ENCODE peak calls at places on chromosomes 6 and 20, in five cellular contexts. N is GM10248, T is memory B cell, W is GM23248, U is lung. S is an unnamed sample.

GRCh38 chr6:138044458-138044857 is 62.8 kb downstream of the PERP start:
- DNase-seq in N (no peak), T (no peak), W (no peak), U (no peak), S (no peak)

GRCh38 chr6:99356641-99357040 is 7.2 kb upstream of the FAXC start:
- DNase-seq in N (no peak), T (no peak), W (no peak), U (no peak), S (no peak)

GRCh38 chr20:57941572-57942381 is 232.0 kb upstream of the PMEPA1 start:
- DNase-seq in N (no peak), T (no peak), W (no peak), U (no peak), S (no peak)

GRCh38 chr6:128491643-128492206 is 28.7 kb downstream of the PTPRK start:
- DNase-seq in N (no peak), T (no peak), W (no peak), U (no peak), S (peak; percentile 79)

GRCh38 chr6:15184441-15184861 is 61.4 kb upstream of the JARID2 start:
- DNase-seq in N (peak; percentile 66), T (no peak), W (peak; percentile 6), U (no peak), S (no peak)

GRCh38 chr6:44699082-44699481 is 311.6 kb downstream of the CDC5L start:
- DNase-seq in N (no peak), T (no peak), W (peak; percentile 43), U (no peak), S (peak; percentile 46)

GRCh38 chr6:157647261-157647915 is 175.7 kb upstream of the SNX9 start:
- DNase-seq in N (no peak), T (no peak), W (no peak), U (no peak), S (no peak)

GRCh38 chr6:43235841-43236240 is 6.6 kb upstream of the DNPH1 start:
- DNase-seq in N (no peak), T (no peak), W (no peak), U (no peak), S (no peak)

GRCh38 chr20:54713727-54714126 is 238.3 kb downstream of the DOK5 start:
- DNase-seq in N (no peak), T (no peak), W (no peak), U (no peak), S (no peak)

GRCh38 chr6:18186033-18186432 is 30.8 kb downstream of the KDM1B start:
- DNase-seq in N (no peak), T (no peak), W (no peak), U (peak; percentile 78), S (no peak)

GRCh38 chr6:44906761-44907160 is 421.4 kb upstream of the RUNX2 start:
- DNase-seq in N (no peak), T (no peak), W (no peak), U (no peak), S (peak; percentile 8)

GRCh38 chr20:51531141-51531710 is 11.3 kb downstream of the NFATC2 start:
- DNase-seq in N (peak; percentile 71), T (no peak), W (peak; percentile 24), U (no peak), S (no peak)

GRCh38 chr6:151437401-151437800 is 14.5 kb downstream of the RMND1 start:
- DNase-seq in N (no peak), T (no peak), W (peak; percentile 51), U (no peak), S (peak; percentile 49)

GRCh38 chr20:2778602-2779321 is 21.7 kb downstream of the CPXM1 start:
- DNase-seq in N (no peak), T (no peak), W (no peak), U (no peak), S (no peak)

GRCh38 chr6:10154251-10154650 is 260.6 kb downstream of the TFAP2A start:
- DNase-seq in N (no peak), T (no peak), W (no peak), U (no peak), S (no peak)

S was measured in fibroblast of the aortic adventitia.